ENCODE peak calls at places on chromosomes 3 and 15, in seven cellular contexts. H is K562, L is HCT116, D is breast epithelium, Z is lower leg skin, E is transverse colon, V is stomach. C is an unnamed sample.

GRCh38 chr3:144496116-144496835 is 524.7 kb downstream of the DIPK2A start:
- DNase-seq in H (no peak), L (no peak), D (peak; percentile 47), Z (no peak), E (no peak), V (no peak), C (no peak)

GRCh38 chr3:42651248-42652091 is 2.0 kb upstream of the ZBTB47 start:
- DNase-seq in H (no peak), L (no peak), D (no peak), Z (no peak), E (no peak), V (no peak), C (peak; percentile 88)

GRCh38 chr15:41238100-41238499 is 7.0 kb downstream of the CHP1 start:
- DNase-seq in H (no peak), L (no peak), D (no peak), Z (no peak), E (no peak), V (no peak), C (no peak)

GRCh38 chr15:84099181-84099580 is 136.4 kb upstream of the GOLGA6L4 start:
- DNase-seq in H (peak; percentile 36), L (no peak), D (no peak), Z (no peak), E (peak; percentile 12), V (peak; percentile 34), C (no peak)

GRCh38 chr15:50113187-50113505 is 5.9 kb downstream of the ATP8B4 start:
- DNase-seq in H (no peak), L (no peak), D (no peak), Z (no peak), E (no peak), V (no peak), C (no peak)

GRCh38 chr3:111392911-111393351 is 149.1 kb upstream of the CD96 start:
- DNase-seq in H (no peak), L (peak; percentile 12), D (no peak), Z (no peak), E (no peak), V (no peak), C (no peak)

GRCh38 chr3:128491071-128491899 is 1.7 kb downstream of the GATA2 start:
- DNase-seq in H (peak; percentile 45), L (no peak), D (no peak), Z (no peak), E (no peak), V (no peak), C (no peak)

GRCh38 chr3:24340966-24341365 is 153.7 kb downstream of the THRB start:
- DNase-seq in H (no peak), L (no peak), D (no peak), Z (no peak), E (no peak), V (no peak), C (no peak)

GRCh38 chr3:122100591-122101491 is 45.7 kb downstream of the CD86 start:
- DNase-seq in H (peak; percentile 2), L (no peak), D (no peak), Z (no peak), E (no peak), V (no peak), C (peak; percentile 12)

GRCh38 chr3:124885466-124886167 is 1.5 kb downstream of the ITGB5 start:
- DNase-seq in H (no peak), L (no peak), D (no peak), Z (no peak), E (no peak), V (no peak), C (no peak)

GRCh38 chr3:126664591-126665214 is 9.8 kb upstream of the TXNRD3 start:
- DNase-seq in H (peak; percentile 19), L (no peak), D (peak; percentile 6), Z (no peak), E (no peak), V (no peak), C (no peak)

GRCh38 chr3:66481071-66482001 is 19.5 kb downstream of the LRIG1 start:
- DNase-seq in H (no peak), L (no peak), D (no peak), Z (no peak), E (no peak), V (peak; percentile 29), C (no peak)

DNA sequence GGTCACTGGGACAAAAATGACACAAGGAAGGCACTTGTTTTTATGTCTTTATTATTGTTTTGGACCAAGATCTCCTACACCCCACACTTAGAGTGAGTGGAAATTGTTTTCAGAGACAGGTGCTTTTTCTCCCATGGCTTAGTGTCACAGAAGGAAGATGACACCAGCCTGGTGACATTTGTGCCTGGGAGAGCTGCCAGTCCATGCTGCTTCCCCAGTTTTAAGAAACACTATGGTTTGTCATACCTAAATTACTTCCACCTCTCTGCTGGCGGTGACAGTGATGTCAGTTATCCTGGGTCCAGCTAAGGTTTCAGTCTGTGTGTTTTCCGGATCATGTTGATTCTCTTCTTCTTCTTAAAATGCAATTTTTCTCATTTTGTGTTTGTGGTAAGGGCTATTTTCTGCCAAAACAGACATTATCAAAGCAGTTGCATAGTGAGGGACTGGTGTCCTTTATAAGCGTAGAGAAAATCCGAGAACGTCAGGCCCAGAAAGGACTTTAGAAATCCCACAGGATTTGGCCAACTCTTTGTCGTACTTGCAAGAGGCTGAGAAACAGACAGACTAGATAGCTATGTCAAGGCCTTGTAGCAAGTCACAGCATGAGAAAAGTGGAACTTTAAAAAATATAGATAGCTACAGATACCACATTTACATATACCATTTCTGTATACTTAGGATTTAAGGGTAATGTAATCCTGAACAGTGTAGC is 149.5 kb downstream of the TP63 start:
- DNase-seq in H (no peak), L (no peak), D (no peak), Z (no peak), E (no peak), V (no peak), C (no peak)
- TF ChIP-seq POLR2A in H (no peak), L (no peak), D (no peak), Z (no peak), E (no peak), V (no peak), C (no peak)

GRCh38 chr15:79311901-79312553 is 1.1 kb downstream of the TMED3 start:
- DNase-seq in H (peak; percentile 20), L (no peak), D (no peak), Z (no peak), E (no peak), V (no peak), C (no peak)

GRCh38 chr15:79308874-79309273 is 2.0 kb upstream of the TMED3 start:
- DNase-seq in H (no peak), L (no peak), D (no peak), Z (no peak), E (no peak), V (no peak), C (no peak)

GRCh38 chr15:79310612-79310984 is 314 bp upstream of the TMED3 start:
- DNase-seq in H (peak; percentile 61), L (no peak), D (no peak), Z (no peak), E (no peak), V (no peak), C (no peak)

GRCh38 chr15:79314186-79314585 is 3.3 kb downstream of the TMED3 start:
- DNase-seq in H (no peak), L (no peak), D (no peak), Z (no peak), E (no peak), V (no peak), C (no peak)

DNA sequence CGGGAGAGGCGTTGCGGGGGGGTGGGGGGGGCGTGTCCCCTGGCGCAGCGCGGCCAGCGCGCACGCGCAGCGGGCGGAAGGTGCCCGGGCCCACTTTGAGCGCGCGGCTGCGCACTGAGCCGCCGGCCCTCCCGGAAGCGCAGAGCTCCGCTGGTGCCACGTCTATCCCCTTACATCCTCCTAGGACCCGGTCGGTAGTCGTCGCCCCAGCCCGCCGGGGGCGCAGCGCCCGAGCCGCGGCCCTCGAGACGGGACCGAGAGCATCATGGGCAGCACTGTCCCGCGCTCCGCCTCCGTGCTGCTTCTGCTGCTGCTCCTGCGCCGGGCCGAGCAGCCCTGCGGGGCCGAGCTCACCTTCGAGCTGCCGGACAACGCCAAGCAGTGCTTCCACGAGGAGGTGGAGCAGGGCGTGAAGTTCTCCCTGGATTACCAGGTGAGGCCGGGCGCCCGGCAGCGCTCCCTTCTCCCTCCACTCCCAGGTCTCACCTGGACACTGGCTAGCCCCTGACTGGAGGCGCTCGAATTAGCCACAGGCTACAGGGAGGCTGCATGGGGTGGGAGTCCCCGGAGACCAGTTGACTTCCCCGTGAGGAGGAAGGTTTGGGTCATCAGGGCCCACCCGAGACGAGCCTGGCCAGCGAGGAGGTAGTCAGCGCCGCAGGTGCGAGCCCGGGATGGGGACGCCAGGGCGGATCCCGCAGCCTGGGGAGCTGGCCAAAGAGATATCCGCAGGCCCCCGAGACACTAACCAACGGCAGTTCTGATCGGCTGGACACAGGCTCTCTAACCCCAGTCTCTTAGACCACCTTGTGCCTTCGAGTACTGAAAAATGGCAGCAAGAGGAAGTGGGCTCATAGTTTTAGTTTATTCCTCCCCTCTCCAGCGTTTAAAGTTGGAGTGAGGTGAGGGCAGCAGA is at the start of gene TMED3:
- DNase-seq in H (peak; percentile 91), L (peak; percentile 73), D (peak; percentile 41), Z (no peak), E (peak; percentile 79), V (peak; percentile 77), C (peak; percentile 87)
- TF ChIP-seq POLR2A in H (peak; percentile 79), L (no peak), D (no peak), Z (no peak), E (no peak), V (no peak), C (peak; percentile 85)

DNA sequence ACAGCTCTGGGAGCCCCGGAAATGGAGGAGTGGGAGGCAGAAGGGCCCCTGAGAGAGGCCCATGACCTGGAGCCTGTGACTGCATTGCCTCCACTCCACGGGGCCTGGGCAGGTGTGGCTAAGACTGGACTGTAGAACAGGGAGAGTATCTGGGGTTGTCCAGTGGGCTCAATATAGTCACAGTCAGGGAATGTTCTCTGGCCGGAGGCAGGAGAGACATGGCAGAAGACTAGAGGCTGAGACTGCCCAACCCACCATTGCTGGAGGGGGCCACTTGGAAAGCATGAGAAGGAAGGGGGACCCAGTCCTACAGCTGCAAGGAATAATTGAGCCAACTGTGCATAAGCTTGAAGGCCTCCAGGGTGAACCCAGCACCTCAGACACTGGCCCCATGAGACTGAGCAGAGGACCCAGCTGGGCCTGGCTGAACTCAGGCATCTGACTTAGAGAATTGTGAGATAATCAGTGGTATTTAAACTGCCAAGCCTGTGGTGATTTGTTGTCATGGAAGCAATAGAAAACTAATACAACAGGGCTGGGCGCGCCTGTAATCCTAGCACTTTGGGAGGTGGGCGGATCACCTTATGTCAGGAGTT is 33.1 kb downstream of the NIPA2 start:
- DNase-seq in H (no peak), L (no peak), D (no peak), Z (no peak), E (no peak), V (no peak), C (no peak)
- TF ChIP-seq POLR2A in H (no peak), L (no peak), D (no peak), Z (no peak), E (no peak), V (no peak), C (no peak)

DNA sequence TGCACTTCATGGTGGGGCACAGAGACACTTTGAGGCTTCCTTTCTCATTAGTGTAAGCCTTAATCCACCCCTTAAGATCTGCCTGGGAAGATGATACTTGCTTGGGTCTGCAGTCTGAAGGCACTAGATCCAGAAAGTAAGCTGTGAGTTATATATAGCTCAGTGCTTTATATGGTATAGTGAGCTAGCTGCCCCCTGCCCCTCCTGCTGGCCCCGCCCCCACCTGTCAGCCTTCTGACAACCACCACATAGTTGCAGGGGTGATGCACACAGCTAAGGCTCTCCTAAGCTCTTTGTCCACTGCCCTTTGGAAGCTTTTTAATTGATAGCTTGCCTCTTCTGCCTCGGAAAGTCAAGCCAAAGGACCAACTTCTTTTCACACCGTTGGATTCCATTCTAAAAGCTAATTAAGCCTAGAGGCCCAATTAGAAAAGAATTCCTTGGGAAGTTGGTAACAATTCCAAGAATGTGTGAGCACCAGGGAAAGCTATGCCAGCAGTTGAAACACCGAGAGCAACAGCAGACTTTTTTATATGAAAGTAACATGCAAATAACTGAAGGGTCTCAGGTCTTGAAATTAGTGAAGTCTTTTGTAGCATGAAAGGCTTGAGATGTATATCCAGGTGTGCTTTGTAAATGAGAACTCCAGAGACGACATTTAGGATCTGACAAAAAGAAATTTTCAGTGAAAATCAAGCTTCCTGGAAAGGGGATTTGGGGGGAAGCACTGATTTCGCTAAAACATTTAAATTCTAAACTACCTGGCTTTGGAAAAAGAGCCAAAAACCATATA is 2.3 kb downstream of the TPM1 start:
- DNase-seq in H (no peak), L (no peak), D (no peak), Z (no peak), E (no peak), V (no peak), C (no peak)
- TF ChIP-seq POLR2A in H (no peak), L (no peak), D (no peak), Z (no peak), E (peak; percentile 57), V (no peak), C (no peak)